ENCODE peak calls at places on chromosomes 2 and 18, in five cellular contexts. W, Z, M, S and L are unnamed samples.

GRCh38 chr2:216594081-216594480 is 39.1 kb upstream of the IGFBP2 start:
- DNase-seq in W (no peak), Z (no peak), M (no peak), S (no peak), L (no peak)

GRCh38 chr2:162113771-162114168 is 38.3 kb downstream of the GCG start:
- DNase-seq in W (no peak), Z (peak), M (no peak), S (no peak), L (no peak)

GRCh38 chr2:64657416-64657815 is 3.7 kb upstream of the SERTAD2 start:
- DNase-seq in W (no peak), Z (no peak), M (no peak), S (no peak), L (no peak)

GRCh38 chr2:237482485-237482884 is 4.6 kb upstream of the MLPH start:
- DNase-seq in W (peak), Z (peak), M (no peak), S (peak), L (no peak)

GRCh38 chr2:65031341-65032015 is 24.7 kb upstream of the CEP68 start:
- DNase-seq in W (peak), Z (peak), M (no peak), S (no peak), L (no peak)

GRCh38 chr2:211745295-211746097 is 793.1 kb downstream of the ERBB4 start:
- DNase-seq in W (no peak), Z (peak), M (peak), S (no peak), L (peak)

GRCh38 chr18:13221821-13222220 is 3.3 kb downstream of the LDLRAD4 start:
- DNase-seq in W (peak), Z (no peak), M (no peak), S (peak), L (no peak)

GRCh38 chr2:30807249-30807648 is at the start of gene CAPN13:
- DNase-seq in W (peak), Z (no peak), M (no peak), S (no peak), L (no peak)

GRCh38 chr2:120005834-120006521 is 6.9 kb upstream of the EPB41L5 start:
- DNase-seq in W (no peak), Z (no peak), M (no peak), S (no peak), L (no peak)

GRCh38 chr2:134148843-134149472 is 104.9 kb upstream of the MGAT5 start:
- DNase-seq in W (no peak), Z (no peak), M (no peak), S (no peak), L (no peak)

GRCh38 chr2:95076705-95077520 is 44.7 kb downstream of the MRPS5 start:
- DNase-seq in W (peak), Z (peak), M (peak), S (peak), L (peak)

GRCh38 chr2:70645733-70646420 is 92.3 kb upstream of the TGFA start:
- DNase-seq in W (no peak), Z (peak), M (no peak), S (no peak), L (no peak)

GRCh38 chr2:221255862-221256261 is 316.2 kb downstream of the EPHA4 start:
- DNase-seq in W (no peak), Z (no peak), M (no peak), S (no peak), L (peak)

GRCh38 chr2:25131253-25131566 is 37.2 kb downstream of the POMC start:
- DNase-seq in W (peak), Z (no peak), M (no peak), S (no peak), L (no peak)

GRCh38 chr2:25131567-25132295 is 36.6 kb downstream of the POMC start:
- DNase-seq in W (peak), Z (no peak), M (no peak), S (no peak), L (no peak)

GRCh38 chr2:25132296-25132630 is 36.1 kb downstream of the POMC start:
- DNase-seq in W (no peak), Z (no peak), M (no peak), S (no peak), L (no peak)

GRCh38 chr2:25127631-25128030 is 40.7 kb downstream of the POMC start:
- DNase-seq in W (no peak), Z (no peak), M (no peak), S (peak), L (no peak)

DNA sequence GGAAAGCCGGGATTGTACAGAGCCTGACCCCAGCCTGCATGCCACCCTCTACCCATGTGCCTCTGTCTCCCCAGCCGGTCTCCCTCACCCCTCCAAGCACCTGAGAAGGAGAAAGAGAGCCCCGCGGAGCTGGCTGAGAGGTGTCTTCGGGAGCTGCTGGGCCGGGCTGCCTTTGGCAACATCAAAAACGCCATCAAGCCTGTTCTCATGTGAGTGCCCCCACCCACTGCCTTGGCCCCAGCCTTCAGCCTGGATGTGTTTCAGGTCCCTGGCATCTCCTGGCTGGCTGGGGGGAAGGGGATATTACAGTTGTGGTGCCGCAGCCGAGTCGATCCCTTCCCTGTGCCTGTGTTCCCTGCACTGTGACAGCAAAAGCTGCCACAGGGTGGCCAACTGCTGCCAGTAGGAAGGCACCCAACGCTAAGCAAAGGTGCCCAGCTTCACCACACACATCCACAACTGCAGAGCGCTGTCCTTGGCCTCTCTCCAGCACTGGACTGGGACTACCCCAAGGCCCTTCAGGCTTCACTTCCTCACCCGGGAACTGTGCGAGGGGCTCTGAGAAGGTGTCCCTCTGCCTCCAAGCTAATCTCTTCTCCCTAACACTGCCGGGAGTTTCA is 38.4 kb downstream of the POMC start:
- DNase-seq in W (no peak), Z (no peak), M (peak), S (no peak), L (no peak)
- TF ChIP-seq CTCF in W (no peak), Z (peak), M (no peak), S (no peak), L (no peak)

GRCh38 chr2:28391564-28392296 is 928 bp upstream of the FOSL2 start:
- DNase-seq in W (peak), Z (peak), M (peak), S (peak), L (no peak)
- TF ChIP-seq CTCF in W (no peak), Z (peak), M (no peak), S (peak), L (peak)

DNA sequence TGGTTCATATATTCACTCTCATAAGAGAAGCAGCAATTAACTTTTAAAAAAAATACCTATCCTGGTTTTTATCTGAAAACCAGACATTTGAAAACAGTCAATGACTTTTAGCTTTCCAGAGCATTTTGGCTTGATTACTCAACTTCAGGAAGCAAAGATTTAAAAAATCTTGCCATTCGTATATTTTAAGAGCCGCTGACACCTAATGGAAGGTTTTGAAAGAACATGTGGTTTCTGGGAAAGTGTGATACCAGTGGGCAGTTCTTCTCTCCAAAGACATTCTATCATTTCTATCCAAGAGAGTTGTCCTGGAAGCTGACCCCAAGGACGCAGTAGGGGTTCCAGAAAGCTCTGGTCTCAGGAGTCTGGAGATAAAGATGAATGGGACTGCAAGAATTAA is 234.7 kb downstream of the TTC32 start:
- DNase-seq in W (no peak), Z (no peak), M (no peak), S (no peak), L (no peak)
- TF ChIP-seq CTCF in W (no peak), Z (peak), M (no peak), S (no peak), L (peak)

GRCh38 chr2:219731173-219731572 is 103.7 kb downstream of the SLC4A3 start:
- DNase-seq in W (no peak), Z (peak), M (no peak), S (no peak), L (no peak)
- TF ChIP-seq CTCF in W (no peak), Z (peak), M (no peak), S (no peak), L (no peak)

DNA sequence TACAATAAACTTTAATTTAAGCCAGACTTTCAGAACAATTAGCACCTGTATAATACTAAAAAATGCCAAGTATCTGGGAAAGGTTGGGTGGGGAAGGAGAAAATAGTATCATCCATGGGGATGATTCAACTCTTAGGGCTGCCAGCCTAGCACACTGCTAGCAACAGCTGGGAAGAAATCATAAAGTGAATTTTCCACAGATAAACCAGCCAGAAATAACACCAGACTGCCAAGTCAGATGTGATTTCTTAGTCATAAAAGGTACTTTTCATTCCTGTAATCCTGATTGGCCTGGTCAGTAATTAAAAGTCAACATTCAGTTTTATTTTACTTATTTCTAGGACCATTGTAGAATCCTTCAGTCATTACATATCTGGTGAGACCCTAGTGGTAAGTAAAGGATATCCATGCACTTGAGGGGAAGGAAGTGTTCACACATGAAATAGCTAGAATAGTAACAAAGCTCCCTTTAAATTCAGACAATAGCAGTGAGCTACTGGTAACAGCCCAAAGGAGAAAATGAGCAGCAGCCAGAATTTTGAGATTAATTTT is 59.4 kb downstream of the LIMS1 start:
- DNase-seq in W (no peak), Z (no peak), M (no peak), S (no peak), L (no peak)
- TF ChIP-seq CTCF in W (no peak), Z (no peak), M (no peak), S (no peak), L (no peak)

GRCh38 chr2:135914485-135914884 is 38.2 kb upstream of the MCM6 start:
- DNase-seq in W (no peak), Z (no peak), M (no peak), S (no peak), L (no peak)

GRCh38 chr2:135913726-135914365 is 37.6 kb upstream of the MCM6 start:
- DNase-seq in W (no peak), Z (peak), M (no peak), S (no peak), L (peak)

DNA sequence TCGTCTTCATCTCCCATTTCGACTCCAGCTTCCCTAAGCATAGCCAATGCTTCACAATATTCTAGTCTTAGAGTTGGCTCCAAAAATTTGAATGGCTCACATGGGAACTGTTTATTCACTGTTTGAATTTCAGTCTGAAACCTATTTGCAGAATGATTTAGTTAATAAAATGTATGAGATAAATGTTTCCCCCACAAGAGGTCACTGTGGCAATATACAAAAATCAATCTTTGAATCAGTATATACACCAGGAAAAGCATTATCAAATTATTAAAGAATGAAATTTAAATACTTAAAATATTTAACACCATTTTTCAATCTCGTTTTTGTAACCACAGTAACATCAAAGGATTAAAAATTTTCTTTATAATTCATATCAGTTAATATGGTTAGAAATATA is 40.0 kb upstream of the MCM6 start:
- DNase-seq in W (no peak), Z (peak), M (no peak), S (no peak), L (no peak)
- TF ChIP-seq CTCF in W (no peak), Z (peak), M (peak), S (peak), L (peak)

DNA sequence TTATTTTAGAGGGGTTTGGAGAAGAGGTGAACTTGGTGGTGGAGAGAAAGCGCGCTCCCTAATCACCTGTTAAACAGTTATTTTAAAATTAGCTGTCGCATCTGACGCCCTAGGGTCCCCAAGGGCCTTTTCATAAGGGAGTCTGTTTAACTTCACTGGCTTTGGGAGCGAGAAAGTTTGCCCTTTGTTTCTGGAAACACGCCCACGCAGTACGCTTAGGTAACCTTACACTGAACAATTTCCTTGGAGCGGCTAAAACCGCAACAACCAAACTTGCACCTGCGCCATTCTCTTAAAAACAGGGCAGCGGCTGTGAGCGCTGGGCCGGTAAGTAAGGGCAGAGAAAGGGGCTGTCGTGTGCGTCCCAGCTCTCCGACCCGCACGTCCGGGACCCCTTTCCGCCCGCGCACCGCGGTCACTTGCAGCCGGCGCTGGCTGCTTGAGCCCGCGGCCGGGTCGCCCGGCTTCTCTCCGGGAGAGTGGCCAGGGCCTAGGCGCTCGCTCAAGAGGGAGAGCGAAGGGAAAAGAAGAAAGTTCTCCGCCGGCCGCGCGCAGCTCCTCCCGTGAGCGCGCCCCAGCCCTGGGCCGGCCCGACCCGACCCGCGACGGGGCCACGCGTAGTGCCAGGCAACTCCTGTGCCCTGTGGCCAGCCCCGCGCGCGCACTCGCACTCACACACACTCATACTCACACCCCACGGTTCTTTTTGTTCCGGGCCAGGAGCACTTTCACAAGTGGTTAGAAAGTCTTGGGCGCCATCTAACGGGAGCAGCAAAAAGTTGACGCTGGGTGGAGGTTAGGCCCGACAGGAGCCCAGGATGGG is 19.2 kb downstream of the POU3F3 start:
- DNase-seq in W (peak), Z (peak), M (peak), S (no peak), L (peak)
- TF ChIP-seq CTCF in W (peak), Z (peak), M (peak), S (no peak), L (peak)

GRCh38 chr18:6414118-6414722 is 491 bp downstream of the L3MBTL4 start:
- DNase-seq in W (peak), Z (peak), M (peak), S (peak), L (peak)
- TF ChIP-seq CTCF in W (no peak), Z (peak), M (no peak), S (no peak), L (peak)

DNA sequence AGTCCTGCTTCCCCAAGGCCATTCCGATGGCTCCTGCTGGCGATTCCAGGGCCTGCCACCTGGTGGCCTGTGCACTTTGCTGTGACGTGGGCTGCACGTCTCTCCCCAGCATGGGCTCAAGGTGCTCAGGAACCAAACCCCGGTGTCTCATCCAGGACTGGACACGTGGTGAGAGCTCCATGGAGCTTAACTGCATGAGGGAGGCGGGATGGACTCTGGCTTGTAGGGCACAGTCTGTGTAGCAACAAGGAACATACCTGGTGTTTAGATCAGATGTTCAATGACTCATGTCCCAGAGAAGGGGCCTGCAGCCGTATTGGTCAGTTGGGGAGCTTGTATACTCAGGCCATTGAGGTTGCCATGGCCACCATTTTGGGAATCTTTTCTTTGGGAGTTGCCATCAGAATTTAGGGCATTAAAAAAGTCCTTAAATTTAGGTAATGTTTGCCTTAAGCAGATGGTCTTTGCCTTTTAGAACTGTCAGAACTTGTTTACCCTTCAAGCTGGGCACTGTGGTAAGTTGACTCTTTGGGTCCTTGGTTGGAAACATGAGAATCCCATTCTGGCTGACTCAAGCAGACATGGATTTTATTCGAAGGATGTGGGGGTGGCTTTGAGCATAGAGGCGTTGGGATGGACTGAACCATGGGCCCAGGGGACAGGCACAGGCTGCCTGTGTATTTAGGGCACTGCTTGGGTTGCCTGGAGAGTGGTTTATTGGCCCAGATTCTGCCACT is 21.0 kb downstream of the AGAP1 start:
- DNase-seq in W (peak), Z (peak), M (no peak), S (no peak), L (no peak)
- TF ChIP-seq CTCF in W (peak), Z (peak), M (no peak), S (no peak), L (peak)